ENCODE peak calls at places on chromosomes 4 and X, in eight cellular contexts. One of them, this sample, is unnamed.

GRCh38 chr4:170007113-170007512 is 19.1 kb downstream of the MFAP3L start:
- DNase-seq in A549: no peak
- DNase-seq in CD8-positive, alpha-beta memory T cell: no peak
- DNase-seq in Peyer's patch: no peak
- DNase-seq in left ventricle myocardium inferior: no peak
- DNase-seq in tibial nerve: no peak
- DNase-seq in brain microvascular endothelial cell: no peak
- DNase-seq in mammary epithelial cell: no peak
- DNase-seq in this sample: no peak

GRCh38 chr4:153816542-153816941 is 27.7 kb upstream of the SFRP2 start:
- DNase-seq in A549: no peak
- DNase-seq in CD8-positive, alpha-beta memory T cell: no peak
- DNase-seq in Peyer's patch: no peak
- DNase-seq in left ventricle myocardium inferior: no peak
- DNase-seq in tibial nerve: no peak
- DNase-seq in brain microvascular endothelial cell: no peak
- DNase-seq in mammary epithelial cell: no peak
- DNase-seq in this sample: no peak

GRCh38 chr4:36332023-36332781 is 50.8 kb downstream of the DTHD1 start:
- DNase-seq in A549: no peak
- DNase-seq in CD8-positive, alpha-beta memory T cell: no peak
- DNase-seq in Peyer's patch: no peak
- DNase-seq in left ventricle myocardium inferior: no peak
- DNase-seq in tibial nerve: no peak
- DNase-seq in brain microvascular endothelial cell: no peak
- DNase-seq in mammary epithelial cell: no peak
- DNase-seq in this sample: no peak

GRCh38 chrX:129781134-129782014 is 1.6 kb downstream of the SASH3 start:
- DNase-seq in A549: no peak
- DNase-seq in CD8-positive, alpha-beta memory T cell: peak
- DNase-seq in Peyer's patch: no peak
- DNase-seq in left ventricle myocardium inferior: no peak
- DNase-seq in tibial nerve: no peak
- DNase-seq in brain microvascular endothelial cell: no peak
- DNase-seq in mammary epithelial cell: no peak
- DNase-seq in this sample: no peak

GRCh38 chr4:55608591-55608990 is 16.5 kb upstream of the PDCL2 start:
- DNase-seq in A549: no peak
- DNase-seq in CD8-positive, alpha-beta memory T cell: no peak
- DNase-seq in Peyer's patch: no peak
- DNase-seq in left ventricle myocardium inferior: no peak
- DNase-seq in tibial nerve: no peak
- DNase-seq in brain microvascular endothelial cell: no peak
- DNase-seq in mammary epithelial cell: peak
- DNase-seq in this sample: no peak

GRCh38 chr4:32417113-32417704 is 1697.0 kb downstream of the PCDH7 start:
- DNase-seq in A549: no peak
- DNase-seq in CD8-positive, alpha-beta memory T cell: no peak
- DNase-seq in Peyer's patch: no peak
- DNase-seq in left ventricle myocardium inferior: no peak
- DNase-seq in tibial nerve: no peak
- DNase-seq in brain microvascular endothelial cell: no peak
- DNase-seq in mammary epithelial cell: no peak
- DNase-seq in this sample: no peak

GRCh38 chrX:45781901-45782553 is 581.4 kb upstream of the DIPK2B start:
- DNase-seq in A549: peak
- DNase-seq in CD8-positive, alpha-beta memory T cell: no peak
- DNase-seq in Peyer's patch: no peak
- DNase-seq in left ventricle myocardium inferior: no peak
- DNase-seq in tibial nerve: no peak
- DNase-seq in brain microvascular endothelial cell: no peak
- DNase-seq in mammary epithelial cell: peak
- DNase-seq in this sample: no peak

GRCh38 chr4:104826171-104826570 is 320.5 kb upstream of the TET2 start:
- DNase-seq in A549: no peak
- DNase-seq in CD8-positive, alpha-beta memory T cell: no peak
- DNase-seq in Peyer's patch: no peak
- DNase-seq in left ventricle myocardium inferior: no peak
- DNase-seq in tibial nerve: no peak
- DNase-seq in brain microvascular endothelial cell: no peak
- DNase-seq in mammary epithelial cell: peak
- DNase-seq in this sample: peak

GRCh38 chr4:26048378-26048882 is 134.4 kb downstream of the SMIM20 start:
- DNase-seq in A549: no peak
- DNase-seq in CD8-positive, alpha-beta memory T cell: no peak
- DNase-seq in Peyer's patch: no peak
- DNase-seq in left ventricle myocardium inferior: peak
- DNase-seq in tibial nerve: peak
- DNase-seq in brain microvascular endothelial cell: peak
- DNase-seq in mammary epithelial cell: no peak
- DNase-seq in this sample: no peak

GRCh38 chr4:26049447-26049846 is 135.4 kb downstream of the SMIM20 start:
- DNase-seq in A549: no peak
- DNase-seq in CD8-positive, alpha-beta memory T cell: no peak
- DNase-seq in Peyer's patch: no peak
- DNase-seq in left ventricle myocardium inferior: no peak
- DNase-seq in tibial nerve: no peak
- DNase-seq in brain microvascular endothelial cell: no peak
- DNase-seq in mammary epithelial cell: no peak
- DNase-seq in this sample: no peak

GRCh38 chr4:26048962-26049361 is 134.9 kb downstream of the SMIM20 start:
- DNase-seq in A549: no peak
- DNase-seq in CD8-positive, alpha-beta memory T cell: no peak
- DNase-seq in Peyer's patch: no peak
- DNase-seq in left ventricle myocardium inferior: no peak
- DNase-seq in tibial nerve: no peak
- DNase-seq in brain microvascular endothelial cell: no peak
- DNase-seq in mammary epithelial cell: no peak
- DNase-seq in this sample: no peak

GRCh38 chr4:26050212-26050643 is 136.2 kb downstream of the SMIM20 start:
- DNase-seq in A549: no peak
- DNase-seq in CD8-positive, alpha-beta memory T cell: no peak
- DNase-seq in Peyer's patch: no peak
- DNase-seq in left ventricle myocardium inferior: peak
- DNase-seq in tibial nerve: peak
- DNase-seq in brain microvascular endothelial cell: no peak
- DNase-seq in mammary epithelial cell: no peak
- DNase-seq in this sample: no peak

DNA sequence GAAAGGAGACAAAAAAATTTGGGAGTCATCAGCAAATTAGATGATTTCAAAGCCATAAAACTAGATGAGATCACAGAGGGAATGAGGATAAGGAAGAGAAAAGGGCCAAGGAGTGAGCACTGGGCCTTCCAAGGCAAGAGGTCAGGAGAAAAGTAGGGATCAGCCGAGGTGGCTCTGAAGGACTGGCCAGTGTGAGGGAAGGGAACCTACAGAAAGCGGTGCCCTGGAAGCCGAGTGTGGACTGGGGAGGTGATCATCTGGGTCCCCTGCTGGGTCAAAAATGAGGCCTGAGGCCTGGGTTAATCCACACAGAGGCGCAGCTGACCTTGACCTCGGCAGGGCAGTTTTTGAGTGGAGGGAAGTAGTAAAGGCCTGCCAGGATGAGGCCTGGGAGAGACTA is 133.8 kb downstream of the SMIM20 start:
- DNase-seq in A549: no peak
- DNase-seq in CD8-positive, alpha-beta memory T cell: no peak
- DNase-seq in Peyer's patch: no peak
- DNase-seq in left ventricle myocardium inferior: no peak
- DNase-seq in tibial nerve: no peak
- DNase-seq in brain microvascular endothelial cell: no peak
- DNase-seq in mammary epithelial cell: no peak
- DNase-seq in this sample: no peak
- H3K27ac ChIP-seq in A549: no peak
- H3K27ac ChIP-seq in CD8-positive, alpha-beta memory T cell: no peak
- H3K27ac ChIP-seq in Peyer's patch: peak
- H3K27ac ChIP-seq in left ventricle myocardium inferior: peak
- H3K27ac ChIP-seq in tibial nerve: peak
- H3K27ac ChIP-seq in brain microvascular endothelial cell: no peak
- H3K27ac ChIP-seq in mammary epithelial cell: no peak
- H3K27ac ChIP-seq in this sample: no peak

DNA sequence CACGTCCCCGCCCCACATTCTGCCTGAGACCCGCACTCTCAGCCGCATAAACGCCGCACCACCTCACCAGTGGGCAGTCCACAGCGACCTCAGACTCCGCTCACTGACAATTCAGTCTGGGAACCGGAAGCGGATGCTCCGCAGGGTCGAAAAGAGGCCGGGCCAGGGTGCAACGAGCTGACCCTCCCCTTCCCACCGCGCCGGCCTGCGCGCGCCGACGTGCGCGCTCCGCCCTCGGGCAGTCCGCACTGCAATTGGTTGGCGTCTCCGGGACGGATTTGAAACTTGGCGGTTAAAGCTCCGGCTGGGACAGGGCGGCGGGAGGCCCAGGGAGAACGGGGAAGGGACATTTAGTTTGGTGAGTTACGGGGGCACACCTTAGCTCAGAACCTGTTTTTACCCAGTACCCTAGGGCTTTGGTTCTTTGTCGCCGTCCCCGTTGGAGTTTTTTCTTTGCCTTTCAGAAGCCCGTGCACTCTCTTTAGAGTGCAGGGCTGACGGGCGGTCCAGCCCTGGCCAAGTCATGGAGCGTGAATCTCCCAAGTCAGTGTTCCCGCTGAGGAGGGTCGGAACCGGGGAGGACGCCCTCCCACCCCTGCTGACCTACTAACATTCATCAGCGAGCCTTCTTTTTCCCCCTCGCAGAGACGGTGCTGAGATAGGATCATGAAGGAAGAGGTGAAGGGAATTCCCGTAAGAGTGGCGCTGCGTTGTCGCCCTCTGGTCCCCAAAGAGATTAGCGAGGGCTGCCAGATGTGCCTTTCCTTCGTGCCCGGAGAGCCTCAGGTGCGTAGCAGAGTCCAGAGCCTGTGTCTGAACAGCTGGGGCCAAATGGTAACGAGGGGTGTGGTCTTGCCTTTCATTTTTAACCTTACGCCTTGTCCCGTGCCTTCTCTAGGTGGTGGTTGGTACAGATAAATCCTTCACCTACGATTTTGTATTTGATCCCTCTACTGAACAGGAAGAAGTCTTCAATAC is at the start of the genes KIF4A and PDZD11:
- DNase-seq in A549: peak
- DNase-seq in CD8-positive, alpha-beta memory T cell: peak
- DNase-seq in Peyer's patch: peak
- DNase-seq in left ventricle myocardium inferior: peak
- DNase-seq in tibial nerve: peak
- DNase-seq in brain microvascular endothelial cell: peak
- DNase-seq in mammary epithelial cell: peak
- DNase-seq in this sample: peak
- H3K27ac ChIP-seq in A549: peak
- H3K27ac ChIP-seq in CD8-positive, alpha-beta memory T cell: peak
- H3K27ac ChIP-seq in Peyer's patch: peak
- H3K27ac ChIP-seq in left ventricle myocardium inferior: peak
- H3K27ac ChIP-seq in tibial nerve: no peak
- H3K27ac ChIP-seq in brain microvascular endothelial cell: peak
- H3K27ac ChIP-seq in mammary epithelial cell: peak
- H3K27ac ChIP-seq in this sample: peak

GRCh38 chrX:149831473-149831872 is 49.5 kb upstream of the MAGEA8 start:
- DNase-seq in A549: peak
- DNase-seq in CD8-positive, alpha-beta memory T cell: no peak
- DNase-seq in Peyer's patch: no peak
- DNase-seq in left ventricle myocardium inferior: no peak
- DNase-seq in tibial nerve: no peak
- DNase-seq in brain microvascular endothelial cell: no peak
- DNase-seq in mammary epithelial cell: no peak
- DNase-seq in this sample: no peak

GRCh38 chrX:149827254-149827653 is 45.5 kb downstream of the MAGEA9 start:
- DNase-seq in A549: no peak
- DNase-seq in CD8-positive, alpha-beta memory T cell: no peak
- DNase-seq in Peyer's patch: no peak
- DNase-seq in left ventricle myocardium inferior: no peak
- DNase-seq in tibial nerve: no peak
- DNase-seq in brain microvascular endothelial cell: no peak
- DNase-seq in mammary epithelial cell: no peak
- DNase-seq in this sample: no peak

GRCh38 chrX:149830192-149830873 is 48.6 kb downstream of the MAGEA9 start:
- DNase-seq in A549: no peak
- DNase-seq in CD8-positive, alpha-beta memory T cell: peak
- DNase-seq in Peyer's patch: no peak
- DNase-seq in left ventricle myocardium inferior: no peak
- DNase-seq in tibial nerve: no peak
- DNase-seq in brain microvascular endothelial cell: peak
- DNase-seq in mammary epithelial cell: peak
- DNase-seq in this sample: no peak

GRCh38 chrX:149825424-149825823 is 43.7 kb downstream of the MAGEA9 start:
- DNase-seq in A549: peak
- DNase-seq in CD8-positive, alpha-beta memory T cell: peak
- DNase-seq in Peyer's patch: no peak
- DNase-seq in left ventricle myocardium inferior: peak
- DNase-seq in tibial nerve: no peak
- DNase-seq in brain microvascular endothelial cell: peak
- DNase-seq in mammary epithelial cell: no peak
- DNase-seq in this sample: no peak

DNA sequence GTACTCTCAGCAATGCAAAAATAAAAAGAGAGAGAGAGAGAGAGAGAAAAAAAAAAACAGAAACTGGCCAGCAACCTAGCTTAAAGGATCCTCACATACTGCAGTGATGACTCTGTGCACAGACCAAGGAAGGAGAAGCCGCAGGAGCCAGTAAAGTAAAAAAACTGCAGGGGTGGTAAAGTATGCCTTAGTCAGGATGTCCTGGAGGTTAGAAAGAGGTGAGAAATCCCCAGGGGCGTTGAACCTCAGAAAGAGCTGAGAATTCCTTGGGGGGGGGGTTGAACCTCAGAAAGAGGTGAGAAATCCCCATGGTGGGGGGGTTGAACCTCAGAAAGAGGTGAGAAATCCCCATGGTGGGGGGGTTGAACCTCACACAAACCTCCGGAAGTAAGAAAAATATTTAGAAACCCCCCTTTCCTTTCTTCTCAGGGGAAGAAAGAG is 48.0 kb downstream of the MAGEA9 start:
- DNase-seq in A549: no peak
- DNase-seq in CD8-positive, alpha-beta memory T cell: peak
- DNase-seq in Peyer's patch: no peak
- DNase-seq in left ventricle myocardium inferior: no peak
- DNase-seq in tibial nerve: no peak
- DNase-seq in brain microvascular endothelial cell: peak
- DNase-seq in mammary epithelial cell: peak
- DNase-seq in this sample: peak
- H3K27ac ChIP-seq in A549: no peak
- H3K27ac ChIP-seq in CD8-positive, alpha-beta memory T cell: peak
- H3K27ac ChIP-seq in Peyer's patch: no peak
- H3K27ac ChIP-seq in left ventricle myocardium inferior: no peak
- H3K27ac ChIP-seq in tibial nerve: no peak
- H3K27ac ChIP-seq in brain microvascular endothelial cell: peak
- H3K27ac ChIP-seq in mammary epithelial cell: peak
- H3K27ac ChIP-seq in this sample: peak

DNA sequence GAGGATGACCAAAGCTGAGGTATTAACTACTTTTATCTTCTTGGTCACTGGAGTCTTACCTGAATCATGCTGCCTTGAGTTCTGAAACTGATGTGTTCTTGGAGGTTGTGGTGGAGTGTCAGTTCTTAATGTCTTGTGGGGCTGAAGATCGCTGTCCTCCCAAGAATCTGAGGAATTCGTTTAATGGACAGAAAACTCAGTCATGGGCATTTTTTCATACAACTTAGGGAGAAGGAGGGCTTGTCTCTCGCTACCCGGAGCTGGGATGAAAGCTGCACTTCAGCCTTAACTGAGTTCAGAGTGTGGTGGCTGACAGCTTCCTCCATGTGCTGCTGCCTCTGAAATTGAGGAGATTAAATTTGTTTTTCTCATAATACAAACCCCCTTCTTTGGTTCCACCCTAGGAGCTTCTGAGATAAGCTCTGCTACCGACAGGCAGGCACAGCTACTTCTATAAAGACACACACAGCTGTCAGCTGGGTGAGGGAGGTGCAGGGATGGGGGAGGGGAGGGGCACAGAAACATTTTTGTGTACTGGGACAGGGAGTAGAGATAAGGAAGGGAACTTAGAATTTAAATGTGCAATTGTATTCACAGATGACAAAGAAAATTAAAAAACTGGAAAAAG is 30.8 kb downstream of the RBBP7 start:
- DNase-seq in A549: no peak
- DNase-seq in CD8-positive, alpha-beta memory T cell: no peak
- DNase-seq in Peyer's patch: no peak
- DNase-seq in left ventricle myocardium inferior: no peak
- DNase-seq in tibial nerve: no peak
- DNase-seq in brain microvascular endothelial cell: no peak
- DNase-seq in mammary epithelial cell: no peak
- DNase-seq in this sample: no peak
- H3K27ac ChIP-seq in A549: peak
- H3K27ac ChIP-seq in CD8-positive, alpha-beta memory T cell: no peak
- H3K27ac ChIP-seq in Peyer's patch: no peak
- H3K27ac ChIP-seq in left ventricle myocardium inferior: peak
- H3K27ac ChIP-seq in tibial nerve: no peak
- H3K27ac ChIP-seq in brain microvascular endothelial cell: peak
- H3K27ac ChIP-seq in mammary epithelial cell: no peak
- H3K27ac ChIP-seq in this sample: peak